ENCODE peak calls at places on chromosomes 6 and 20, in six cellular contexts. T is brain microvascular endothelial cell, S is AG04450, I is GM23338, J is OCI-LY7, G is lower lobe of right lung. A is an unnamed sample.

GRCh38 chr6:123415844-123416468 is 220.8 kb downstream of the TRDN start:
- DNase-seq in T (peak; percentile 52), S (peak; percentile 3), I (peak; percentile 89), J (peak; percentile 65), G (no peak), A (peak; percentile 52)

GRCh38 chr20:31695849-31696804 is 26.5 kb downstream of the BCL2L1 start:
- DNase-seq in T (peak; percentile 40), S (no peak), I (no peak), J (no peak), G (peak; percentile 56), A (no peak)

GRCh38 chr6:43812850-43813584 is 43.0 kb downstream of the VEGFA start:
- DNase-seq in T (no peak), S (no peak), I (no peak), J (peak; percentile 33), G (peak; percentile 82), A (peak; percentile 37)

GRCh38 chr6:13273931-13274706 is 54.2 kb downstream of the TBC1D7 start:
- DNase-seq in T (no peak), S (no peak), I (no peak), J (no peak), G (peak; percentile 86), A (no peak)

GRCh38 chr6:157443066-157443800 is 62.2 kb downstream of the ZDHHC14 start:
- DNase-seq in T (peak; percentile 79), S (peak; percentile 39), I (no peak), J (no peak), G (no peak), A (no peak)

GRCh38 chr20:24705486-24705885 is 236.1 kb downstream of the SYNDIG1 start:
- DNase-seq in T (no peak), S (no peak), I (no peak), J (no peak), G (no peak), A (no peak)

GRCh38 chr6:84641076-84641475 is 123.3 kb downstream of the TBX18 start:
- DNase-seq in T (no peak), S (no peak), I (no peak), J (no peak), G (no peak), A (no peak)

GRCh38 chr6:68635706-68636513 is 828 bp downstream of the ADGRB3 start:
- DNase-seq in T (peak; percentile 3), S (no peak), I (peak; percentile 57), J (no peak), G (no peak), A (no peak)

GRCh38 chr20:51024761-51025160 is 1.9 kb upstream of the KCNG1 start:
- DNase-seq in T (no peak), S (no peak), I (no peak), J (no peak), G (no peak), A (no peak)

GRCh38 chr6:156994215-156995076 is 217.3 kb downstream of the ARID1B start:
- DNase-seq in T (no peak), S (no peak), I (no peak), J (no peak), G (no peak), A (no peak)

GRCh38 chr6:118514689-118515088 is 33.4 kb upstream of the PLN start:
- DNase-seq in T (no peak), S (no peak), I (no peak), J (no peak), G (no peak), A (no peak)

DNA sequence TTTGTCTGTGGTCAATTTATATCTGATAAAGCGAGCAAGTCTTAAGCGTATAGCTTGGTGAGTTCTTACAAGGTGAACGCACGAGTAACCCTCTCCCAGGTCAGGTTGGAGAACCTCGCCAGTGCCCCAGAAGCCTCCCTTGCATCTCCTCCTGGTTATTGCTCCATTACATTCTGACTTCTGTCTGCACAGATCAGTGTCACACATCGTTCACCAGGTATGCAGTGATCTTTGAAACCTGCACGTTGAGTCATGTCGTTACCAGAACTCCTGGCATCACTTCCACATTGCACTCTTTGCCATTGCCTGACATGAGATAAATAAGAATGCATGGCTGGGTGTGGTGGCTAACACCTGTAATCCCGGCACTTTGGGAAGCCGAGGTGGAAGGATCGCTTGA is 44.2 kb downstream of the AKAP12 start:
- DNase-seq in T (no peak), S (no peak), I (no peak), J (no peak), G (no peak), A (no peak)
- H3K4me3 ChIP-seq in T (no peak overlapping the region), S (no peak overlapping the region), I (no peak overlapping the region), J (no peak overlapping the region), G (no peak overlapping the region), A (no peak overlapping the region)

GRCh38 chr6:10416863-10417641 is 2.2 kb upstream of the TFAP2A start:
- DNase-seq in T (no peak), S (no peak), I (peak; percentile 94), J (no peak), G (peak; percentile 45), A (no peak)

GRCh38 chr6:10415593-10416480 is 963 bp upstream of the TFAP2A start:
- DNase-seq in T (no peak), S (no peak), I (no peak), J (no peak), G (no peak), A (no peak)

GRCh38 chr6:10417681-10418104 is 2.8 kb upstream of the TFAP2A start:
- DNase-seq in T (no peak), S (no peak), I (peak; percentile 72), J (no peak), G (peak; percentile 41), A (no peak)

GRCh38 chr6:10414766-10415592 is at the start of gene TFAP2A:
- DNase-seq in T (peak; percentile 16), S (no peak), I (peak; percentile 95), J (no peak), G (no peak), A (no peak)

DNA sequence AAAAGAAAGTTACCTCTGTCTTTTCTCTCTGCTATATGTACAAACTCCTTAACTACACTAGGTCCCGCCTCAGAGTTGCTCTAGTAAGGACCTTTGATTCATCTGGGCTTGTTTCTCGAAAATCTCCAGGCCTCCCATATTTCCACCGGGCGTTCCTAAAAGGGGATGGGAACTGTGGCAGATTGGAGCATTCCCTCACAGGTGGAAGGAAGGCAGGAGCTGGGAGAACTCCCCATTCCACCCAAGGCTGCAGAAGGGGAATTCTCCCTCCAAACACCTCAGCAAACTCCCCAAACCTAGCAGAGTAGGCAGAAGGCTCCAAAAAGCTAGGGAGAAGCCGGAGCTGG is 1.6 kb upstream of the TFAP2A start:
- DNase-seq in T (no peak), S (no peak), I (no peak), J (no peak), G (no peak), A (no peak)
- H3K4me3 ChIP-seq in T (no peak overlapping the region), S (no peak overlapping the region), I (peak overlapping the region; percentile 59), J (no peak overlapping the region), G (no peak overlapping the region), A (no peak overlapping the region)

DNA sequence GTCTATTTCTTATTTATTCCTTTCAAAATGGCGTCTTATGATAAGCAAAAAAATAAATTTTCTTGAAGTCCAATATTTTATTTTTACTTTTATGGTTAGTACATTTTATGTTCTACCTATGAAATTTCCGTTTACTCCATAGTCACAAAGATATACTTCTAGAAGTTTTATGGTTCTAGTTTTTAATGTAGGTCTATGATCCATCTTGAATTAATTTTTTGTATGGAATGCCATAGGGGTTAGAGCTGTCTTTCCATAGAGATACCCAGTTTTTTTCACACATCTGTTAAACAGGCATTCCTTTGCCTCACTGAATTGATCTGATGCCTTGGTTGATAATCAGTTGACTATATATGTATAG is 24.9 kb upstream of the ASIP start:
- DNase-seq in T (no peak), S (no peak), I (no peak), J (no peak), G (no peak), A (no peak)
- H3K4me3 ChIP-seq in T (peak overlapping the region; percentile 67), S (peak overlapping the region; percentile 81), I (peak overlapping the region; percentile 48), J (no peak overlapping the region), G (peak overlapping the region; percentile 57), A (no peak overlapping the region)

GRCh38 chr6:37137201-37137880 is 32.6 kb upstream of the PIM1 start:
- DNase-seq in T (peak; percentile 99), S (peak; percentile 93), I (peak; percentile 98), J (no peak), G (no peak), A (no peak)
- H3K4me3 ChIP-seq in T (peak overlapping the region; percentile 20), S (peak overlapping the region; percentile 36), I (peak overlapping the region; percentile 70), J (no peak overlapping the region), G (no peak overlapping the region), A (no peak overlapping the region)

DNA sequence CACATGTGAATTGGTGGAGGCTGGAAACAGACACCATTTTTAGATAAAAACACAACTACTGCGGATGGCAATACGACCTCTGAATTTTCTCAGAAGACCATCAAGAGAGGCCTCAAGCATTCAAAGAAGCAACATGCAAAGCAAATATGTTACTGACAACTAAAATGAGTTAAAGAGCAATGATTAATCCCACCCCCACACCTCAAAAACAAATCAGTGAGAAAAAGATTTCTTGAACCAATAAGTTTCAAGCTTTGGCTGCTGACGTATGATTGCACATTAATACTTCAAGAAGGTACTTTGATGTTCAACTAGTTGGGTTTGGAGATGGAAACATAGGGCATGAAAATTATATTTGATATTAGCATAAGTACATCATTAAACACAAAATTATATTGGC is 982 bp downstream of the MMUT start:
- DNase-seq in T (no peak), S (no peak), I (no peak), J (peak; percentile 24), G (no peak), A (no peak)
- H3K4me3 ChIP-seq in T (peak overlapping the region; percentile 90), S (peak overlapping the region; percentile 94), I (peak overlapping the region; percentile 66), J (peak overlapping the region; percentile 96), G (peak overlapping the region; percentile 60), A (peak overlapping the region; percentile 82)

GRCh38 chr20:17858450-17859001 is 110.1 kb downstream of the SNX5 start:
- DNase-seq in T (no peak), S (no peak), I (no peak), J (no peak), G (no peak), A (no peak)

GRCh38 chr20:17859002-17859615 is 109.5 kb downstream of the SNX5 start:
- DNase-seq in T (no peak), S (no peak), I (no peak), J (peak; percentile 45), G (no peak), A (no peak)

GRCh38 chr20:17857639-17858449 is 110.8 kb downstream of the SNX5 start:
- DNase-seq in T (no peak), S (no peak), I (no peak), J (no peak), G (no peak), A (no peak)

GRCh38 chr20:17860306-17861197 is 108.0 kb downstream of the SNX5 start:
- DNase-seq in T (no peak), S (no peak), I (no peak), J (no peak), G (no peak), A (no peak)

DNA sequence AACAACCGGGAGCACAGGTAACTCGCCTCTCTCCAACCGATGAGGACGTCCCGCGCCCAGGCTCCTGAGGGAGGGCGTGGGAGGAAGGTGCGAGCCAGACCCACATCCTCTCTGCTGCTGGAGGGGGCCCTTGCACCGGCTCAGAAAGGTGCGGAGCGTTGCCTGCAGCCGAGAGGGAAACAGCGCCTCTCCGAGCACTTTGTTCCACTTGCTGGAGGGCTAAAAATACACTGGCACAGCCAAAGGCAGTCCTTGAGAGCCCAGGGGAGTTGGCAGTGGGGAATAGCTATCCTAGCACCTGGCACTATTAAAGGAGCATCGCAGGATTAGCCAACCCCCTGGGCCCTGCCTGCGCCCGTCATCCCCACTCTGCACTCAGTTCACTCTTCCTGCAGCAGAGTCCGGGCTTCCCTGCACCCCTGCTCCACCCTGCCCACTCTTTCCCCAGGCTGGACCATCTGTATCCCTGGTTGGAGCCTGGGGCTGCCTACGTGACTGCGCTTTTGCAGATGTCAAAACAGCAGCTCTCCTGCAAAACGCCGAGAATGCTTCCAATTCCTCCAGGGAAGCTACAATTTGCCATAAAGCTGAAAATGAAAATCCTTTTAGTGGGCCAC is 108.9 kb downstream of the SNX5 start:
- DNase-seq in T (no peak), S (no peak), I (peak; percentile 60), J (no peak), G (no peak), A (peak; percentile 60)
- H3K4me3 ChIP-seq in T (no peak overlapping the region), S (no peak overlapping the region), I (no peak overlapping the region), J (no peak overlapping the region), G (no peak overlapping the region), A (peak overlapping the region; percentile 29)

A was measured in Jurkat, Clone E6-1.